ENCODE peak calls at places on chromosomes 6 and 20, in six cellular contexts. Z is SK-N-SH, D is A549, J is H1, S is HepG2, F is GM12878. A is an unnamed sample.

GRCh38 chr6:136640132-136640915 is 90.1 kb upstream of the MAP7 start:
- DNase-seq in D (no peak), J (no peak), F (no peak), Z (no peak), S (no peak), A (no peak)

GRCh38 chr6:35686873-35687557 is 1.7 kb downstream of the FKBP5 start:
- DNase-seq in F (no peak), S (no peak), J (no peak), D (no peak), Z (no peak), A (no peak)

GRCh38 chr6:170289971-170290305 is 940 bp downstream of the DLL1 start:
- DNase-seq in D (no peak), Z (no peak), S (no peak), F (no peak), J (no peak), A (no peak)

GRCh38 chr6:133286765-133287164 is 45.6 kb downstream of the EYA4 start:
- DNase-seq in F (no peak), S (no peak), J (no peak), Z (no peak), D (no peak), A (peak; percentile 2)

GRCh38 chr20:61682998-61683681 is 382.5 kb downstream of the TAF4 start:
- DNase-seq in J (no peak), Z (no peak), F (no peak), D (no peak), S (no peak), A (no peak)

GRCh38 chr6:53391170-53391569 is 42.4 kb upstream of the ELOVL5 start:
- DNase-seq in J (no peak), D (no peak), S (no peak), Z (no peak), F (no peak), A (no peak)

GRCh38 chr6:164286021-164286420 is 871.5 kb downstream of the QKI start:
- DNase-seq in S (no peak), F (no peak), J (no peak), Z (no peak), D (no peak), A (no peak)

GRCh38 chr6:47438481-47439347 is 38.9 kb upstream of the CD2AP start:
- DNase-seq in J (no peak), Z (no peak), S (no peak), F (peak; percentile 51), D (no peak), A (no peak)

GRCh38 chr6:105105094-105105493 is 74.7 kb downstream of the POPDC3 start:
- DNase-seq in Z (no peak), F (no peak), S (no peak), J (no peak), D (no peak), A (no peak)

GRCh38 chr6:27830212-27830664 is 82.0 kb downstream of the OR2B2 start:
- DNase-seq in J (no peak), Z (no peak), D (no peak), F (no peak), S (no peak), A (no peak)

GRCh38 chr6:89356644-89357043 is 4.1 kb upstream of the UBE2J1 start:
- DNase-seq in S (no peak), F (no peak), Z (no peak), D (no peak), J (no peak), A (no peak)

GRCh38 chr20:2246081-2246491 is 49.7 kb upstream of the TGM3 start:
- DNase-seq in F (no peak), S (no peak), D (no peak), Z (no peak), J (no peak), A (no peak)

GRCh38 chr6:101747711-101748110 is 354.2 kb downstream of the GRIK2 start:
- DNase-seq in S (no peak), F (no peak), Z (peak; percentile 13), J (no peak), D (no peak), A (no peak)

GRCh38 chr6:37103169-37104039 is 66.5 kb upstream of the PIM1 start:
- DNase-seq in J (no peak), S (peak; percentile 85), F (no peak), D (peak; percentile 27), Z (peak; percentile 63), A (peak; percentile 98)

GRCh38 chr6:142790257-142790656 is 154.7 kb downstream of the HIVEP2 start:
- DNase-seq in D (no peak), S (peak; percentile 22), J (no peak), F (no peak), Z (no peak), A (no peak)

GRCh38 chr6:83062225-83062624 is 3.4 kb downstream of the UBE3D start:
- DNase-seq in Z (no peak), D (no peak), J (no peak), F (no peak), S (no peak), A (no peak)

GRCh38 chr6:83053678-83054077 is 12.0 kb downstream of the UBE3D start:
- DNase-seq in Z (peak; percentile 37), J (no peak), D (no peak), F (no peak), S (no peak), A (peak; percentile 57)

GRCh38 chr6:83055366-83055964 is 10.2 kb downstream of the UBE3D start:
- DNase-seq in S (peak; percentile 31), F (no peak), J (no peak), Z (peak; percentile 62), D (peak; percentile 44), A (peak; percentile 59)

GRCh38 chr6:83057705-83058321 is 7.8 kb downstream of the UBE3D start:
- DNase-seq in F (no peak), J (no peak), D (peak; percentile 25), S (peak; percentile 42), Z (peak; percentile 57), A (peak; percentile 41)
- TF ChIP-seq CHD2 in F (no peak), J (no peak), D (no peak), S (no peak), Z (no peak), A (no peak)

DNA sequence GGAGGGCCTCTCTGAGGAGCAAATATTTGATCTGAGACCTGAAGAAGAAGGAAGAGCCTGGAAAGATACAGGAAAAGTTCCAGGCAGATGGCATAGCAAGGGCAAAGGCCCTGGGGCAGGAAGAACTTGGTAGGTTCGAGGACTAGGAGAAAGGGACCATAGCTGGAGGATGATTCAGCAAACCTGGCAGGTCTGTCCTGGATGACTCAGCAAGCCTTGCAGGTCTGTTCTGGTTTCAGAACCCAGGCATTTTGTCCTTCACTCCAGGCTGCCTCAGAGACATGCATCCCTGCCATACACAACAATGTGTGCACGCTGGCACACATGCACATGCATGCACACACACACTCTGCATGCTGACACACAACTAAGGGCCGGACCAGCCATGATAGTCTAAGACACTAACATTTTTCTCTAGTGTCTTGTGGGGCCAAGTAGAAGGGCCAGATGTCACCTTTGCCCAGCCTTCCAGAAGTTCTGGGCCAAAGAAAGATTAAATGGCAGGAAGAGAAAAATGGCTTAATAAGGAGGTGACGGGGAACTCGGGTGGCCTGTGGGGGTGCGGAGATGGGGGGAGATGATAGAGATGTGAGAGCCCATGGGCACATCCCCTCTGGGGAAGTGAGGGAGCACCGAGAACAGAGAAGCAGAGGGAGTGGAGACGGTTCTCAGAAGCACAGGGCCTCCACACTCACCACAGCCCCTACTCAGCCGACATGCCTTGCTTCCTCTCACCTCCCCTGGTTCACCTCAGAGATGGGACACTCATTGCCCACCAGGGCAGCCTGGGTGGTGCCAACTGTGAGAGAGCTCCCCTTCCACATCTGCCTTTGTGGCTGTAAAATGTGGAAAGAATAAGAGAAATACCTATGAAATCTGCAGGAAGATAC is 15.4 kb upstream of the TRIB3 start:
- DNase-seq in S (peak; percentile 68), D (no peak), F (no peak), J (no peak), Z (no peak), A (peak; percentile 68)
- TF ChIP-seq CHD2 in S (no peak), D (no peak), F (no peak), J (no peak), Z (no peak), A (no peak)

DNA sequence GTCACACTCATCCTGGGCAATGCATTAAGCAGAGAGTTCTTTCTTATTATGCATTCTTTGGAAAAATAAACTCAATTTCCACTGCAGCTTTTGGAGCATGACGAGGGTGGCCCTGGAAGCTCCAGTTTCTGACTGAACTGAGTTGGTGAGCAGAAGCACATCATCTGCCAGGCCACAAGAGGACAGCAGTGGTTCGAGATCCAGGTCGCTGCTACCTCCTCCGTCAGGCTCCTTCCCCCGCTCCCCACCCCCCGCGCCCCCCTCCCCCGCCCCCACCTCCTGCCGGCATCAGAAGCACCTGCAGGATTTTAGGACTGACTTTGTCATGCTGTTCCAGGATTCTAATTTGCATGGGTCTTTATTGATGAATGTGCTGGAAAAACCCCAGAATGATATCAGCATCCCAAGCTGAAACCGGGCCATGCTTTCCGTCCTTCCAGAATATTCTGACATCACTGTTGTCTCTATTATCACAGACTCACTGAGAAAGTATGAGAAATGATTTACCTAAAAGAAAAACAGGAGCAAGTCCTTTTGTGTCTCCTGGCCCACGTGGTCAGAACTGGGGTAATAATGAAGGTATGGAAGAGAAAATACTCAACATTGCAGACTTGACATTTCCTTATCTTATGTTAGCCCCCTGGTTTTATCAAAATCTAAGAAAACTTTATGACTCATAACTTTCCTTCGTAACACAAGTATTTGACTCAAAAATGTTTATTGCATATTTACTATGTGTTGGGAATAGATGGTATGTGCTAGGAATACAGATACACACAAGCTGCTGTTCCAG is 220.1 kb upstream of the EXOC2 start:
- DNase-seq in Z (no peak), F (no peak), D (no peak), S (peak; percentile 56), J (peak; percentile 39), A (peak; percentile 33)
- TF ChIP-seq CHD2 in Z (no peak), F (no peak), D (no peak), S (no peak), J (no peak), A (no peak)

GRCh38 chr6:13392462-13392861 is 64.1 kb upstream of the TBC1D7 start:
- DNase-seq in D (no peak), F (no peak), S (no peak), J (no peak), Z (no peak), A (no peak)
- TF ChIP-seq CHD2 in D (no peak), F (no peak), S (no peak), J (no peak), Z (no peak), A (no peak)

A was measured in K562.